ENCODE peak calls at places on chromosomes 12 and 14, in four cellular contexts. Y is psoas muscle, G is DMS153, J is choroid plexus epithelial cell. I is an unnamed sample.

GRCh38 chr12:44034916-44035315 is 199.0 kb downstream of the TMEM117 start:
- DNase-seq in Y (no peak), G (no peak), J (no peak), I (no peak)

GRCh38 chr14:67982711-67983608 is 163.4 kb downstream of the RAD51B start:
- DNase-seq in Y (no peak), G (no peak), J (no peak), I (no peak)

GRCh38 chr14:76937181-76938091 is 91.1 kb downstream of the IRF2BPL start:
- DNase-seq in Y (peak; percentile 57), G (peak; percentile 78), J (peak; percentile 88), I (peak; percentile 62)

GRCh38 chr12:92469837-92470236 is 233.0 kb upstream of the PLEKHG7 start:
- DNase-seq in Y (peak; percentile 75), G (no peak), J (peak; percentile 55), I (no peak)

GRCh38 chr12:113277511-113277910 is 56.2 kb downstream of the TPCN1 start:
- DNase-seq in Y (no peak), G (no peak), J (no peak), I (no peak)

GRCh38 chr14:35122696-35123387 is 490 bp downstream of the PRORP start:
- DNase-seq in Y (no peak), G (no peak), J (peak; percentile 74), I (peak; percentile 63)

GRCh38 chr14:60561845-60562746 is 53.1 kb downstream of the SIX6 start:
- DNase-seq in Y (peak; percentile 31), G (peak; percentile 62), J (peak; percentile 92), I (peak; percentile 69)

GRCh38 chr14:65478596-65478995 is 66.1 kb downstream of the FUT8 start:
- DNase-seq in Y (no peak), G (peak; percentile 84), J (peak; percentile 65), I (peak; percentile 56)

GRCh38 chr12:111997300-111997699 is 15.7 kb downstream of the TMEM116 start:
- DNase-seq in Y (no peak), G (no peak), J (no peak), I (no peak)

GRCh38 chr12:11875414-11875935 is 195.3 kb upstream of the BCL2L14 start:
- DNase-seq in Y (no peak), G (peak; percentile 12), J (no peak), I (no peak)

GRCh38 chr12:3117628-3118027 is 40.4 kb downstream of the TSPAN9 start:
- DNase-seq in Y (no peak), G (no peak), J (peak; percentile 87), I (no peak)

GRCh38 chr12:104669851-104670337 is 213.1 kb downstream of the CHST11 start:
- DNase-seq in Y (peak; percentile 28), G (no peak), J (peak; percentile 43), I (no peak)

GRCh38 chr12:25276199-25276937 is 25.6 kb upstream of the KRAS start:
- DNase-seq in Y (no peak), G (peak; percentile 66), J (peak; percentile 93), I (peak; percentile 82)

GRCh38 chr12:68532204-68532886 is 78.4 kb upstream of the RAP1B start:
- DNase-seq in Y (no peak), G (no peak), J (no peak), I (no peak)

GRCh38 chr14:60508707-60509437 is at the start of gene SIX6:
- DNase-seq in Y (peak; percentile 39), G (no peak), J (peak; percentile 22), I (peak; percentile 61)

GRCh38 chr12:48004039-48004940 is at the start of gene COL2A1:
- DNase-seq in Y (peak; percentile 38), G (no peak), J (no peak), I (peak; percentile 58)

GRCh38 chr14:49970474-49971147 is 77.7 kb downstream of the ARF6 start:
- DNase-seq in Y (no peak), G (no peak), J (peak; percentile 87), I (no peak)

GRCh38 chr12:73301530-73301929 is 1029.4 kb downstream of the TRHDE start:
- DNase-seq in Y (no peak), G (no peak), J (no peak), I (no peak)

GRCh38 chr12:8827551-8828347 is 5.3 kb downstream of the A2ML1 start:
- DNase-seq in Y (no peak), G (no peak), J (no peak), I (no peak)

GRCh38 chr12:75560167-75560566 is 48.8 kb upstream of the KRR1 start:
- DNase-seq in Y (no peak), G (peak; percentile 47), J (peak; percentile 80), I (peak; percentile 62)

GRCh38 chr12:122992386-122992785 is 11.9 kb downstream of the ARL6IP4 start:
- DNase-seq in Y (peak; percentile 4), G (no peak), J (no peak), I (no peak)

I was measured in NCI-H510A treated with DMSO at 0.1 percent for 48 hours.